ENCODE peak calls at places on chromosomes 12 and 14, in five cellular contexts. One of them, this sample, is unnamed.

GRCh38 chr12:74537126-74537706 is 419 bp upstream of the ATXN7L3B start:
- DNase-seq in hepatocyte: peak
- DNase-seq in HFF-Myc: peak
- DNase-seq in heart right ventricle: no peak
- DNase-seq in CD8-positive, alpha-beta T cell: no peak
- DNase-seq in this sample: peak

GRCh38 chr14:105012171-105012985 is 8.5 kb downstream of the CDCA4 start:
- DNase-seq in hepatocyte: no peak
- DNase-seq in HFF-Myc: no peak
- DNase-seq in heart right ventricle: peak
- DNase-seq in CD8-positive, alpha-beta T cell: no peak
- DNase-seq in this sample: no peak

GRCh38 chr12:6335451-6336078 is 6.3 kb downstream of the TNFRSF1A start:
- DNase-seq in hepatocyte: peak
- DNase-seq in HFF-Myc: peak
- DNase-seq in heart right ventricle: peak
- DNase-seq in CD8-positive, alpha-beta T cell: peak
- DNase-seq in this sample: peak

GRCh38 chr14:60642270-60642789 is 6.9 kb downstream of the SIX1 start:
- DNase-seq in hepatocyte: peak
- DNase-seq in HFF-Myc: no peak
- DNase-seq in heart right ventricle: no peak
- DNase-seq in CD8-positive, alpha-beta T cell: no peak
- DNase-seq in this sample: no peak

GRCh38 chr14:23365353-23366162 is 586 bp upstream of the EFS start:
- DNase-seq in hepatocyte: peak
- DNase-seq in HFF-Myc: no peak
- DNase-seq in heart right ventricle: no peak
- DNase-seq in CD8-positive, alpha-beta T cell: no peak
- DNase-seq in this sample: no peak

GRCh38 chr14:92494512-92494911 is 19.1 kb upstream of the RIN3 start:
- DNase-seq in hepatocyte: no peak
- DNase-seq in HFF-Myc: no peak
- DNase-seq in heart right ventricle: no peak
- DNase-seq in CD8-positive, alpha-beta T cell: no peak
- DNase-seq in this sample: no peak

GRCh38 chr14:61860294-61860918 is 98.2 kb downstream of the SNAPC1 start:
- DNase-seq in hepatocyte: peak
- DNase-seq in HFF-Myc: peak
- DNase-seq in heart right ventricle: no peak
- DNase-seq in CD8-positive, alpha-beta T cell: peak
- DNase-seq in this sample: peak

GRCh38 chr14:104442611-104443390 is 136.8 kb upstream of the C14orf180 start:
- DNase-seq in hepatocyte: no peak
- DNase-seq in HFF-Myc: no peak
- DNase-seq in heart right ventricle: no peak
- DNase-seq in CD8-positive, alpha-beta T cell: peak
- DNase-seq in this sample: no peak

GRCh38 chr12:111607239-111607638 is 8.1 kb upstream of the ATXN2 start:
- DNase-seq in hepatocyte: no peak
- DNase-seq in HFF-Myc: no peak
- DNase-seq in heart right ventricle: no peak
- DNase-seq in CD8-positive, alpha-beta T cell: no peak
- DNase-seq in this sample: no peak

GRCh38 chr14:105589161-105589925 is 63.0 kb downstream of the TMEM121 start:
- DNase-seq in hepatocyte: no peak
- DNase-seq in HFF-Myc: no peak
- DNase-seq in heart right ventricle: no peak
- DNase-seq in CD8-positive, alpha-beta T cell: no peak
- DNase-seq in this sample: no peak

GRCh38 chr12:131720241-131720640 is 9.4 kb downstream of the SFSWAP start:
- DNase-seq in hepatocyte: no peak
- DNase-seq in HFF-Myc: no peak
- DNase-seq in heart right ventricle: no peak
- DNase-seq in CD8-positive, alpha-beta T cell: no peak
- DNase-seq in this sample: no peak

GRCh38 chr12:20628388-20628787 is 66.7 kb upstream of the SLCO1C1 start:
- DNase-seq in hepatocyte: no peak
- DNase-seq in HFF-Myc: no peak
- DNase-seq in heart right ventricle: no peak
- DNase-seq in CD8-positive, alpha-beta T cell: no peak
- DNase-seq in this sample: peak

GRCh38 chr12:75212072-75212471 is 2.4 kb upstream of the KCNC2 start:
- DNase-seq in hepatocyte: no peak
- DNase-seq in HFF-Myc: no peak
- DNase-seq in heart right ventricle: no peak
- DNase-seq in CD8-positive, alpha-beta T cell: no peak
- DNase-seq in this sample: no peak

GRCh38 chr14:72097173-72097783 is 165.0 kb downstream of the RGS6 start:
- DNase-seq in hepatocyte: no peak
- DNase-seq in HFF-Myc: no peak
- DNase-seq in heart right ventricle: no peak
- DNase-seq in CD8-positive, alpha-beta T cell: no peak
- DNase-seq in this sample: no peak

GRCh38 chr14:32342854-32343200 is 13.7 kb downstream of the AKAP6 start:
- DNase-seq in hepatocyte: no peak
- DNase-seq in HFF-Myc: no peak
- DNase-seq in heart right ventricle: no peak
- DNase-seq in CD8-positive, alpha-beta T cell: no peak
- DNase-seq in this sample: no peak

GRCh38 chr14:65077318-65077717 is 25.0 kb downstream of the MAX start:
- DNase-seq in hepatocyte: no peak
- DNase-seq in HFF-Myc: no peak
- DNase-seq in heart right ventricle: no peak
- DNase-seq in CD8-positive, alpha-beta T cell: no peak
- DNase-seq in this sample: no peak

GRCh38 chr14:103087343-103087835 is 3.4 kb downstream of the LBHD2 start:
- DNase-seq in hepatocyte: no peak
- DNase-seq in HFF-Myc: no peak
- DNase-seq in heart right ventricle: peak
- DNase-seq in CD8-positive, alpha-beta T cell: no peak
- DNase-seq in this sample: no peak

GRCh38 chr14:103846569-103847438 is 571 bp downstream of the PPP1R13B start:
- DNase-seq in hepatocyte: no peak
- DNase-seq in HFF-Myc: no peak
- DNase-seq in heart right ventricle: peak
- DNase-seq in CD8-positive, alpha-beta T cell: peak
- DNase-seq in this sample: peak

GRCh38 chr14:35879141-35879648 is 53.1 kb downstream of the BRMS1L start:
- DNase-seq in hepatocyte: no peak
- DNase-seq in HFF-Myc: no peak
- DNase-seq in heart right ventricle: no peak
- DNase-seq in CD8-positive, alpha-beta T cell: no peak
- DNase-seq in this sample: peak

GRCh38 chr14:41297961-41298690 is 308.6 kb upstream of the LRFN5 start:
- DNase-seq in hepatocyte: no peak
- DNase-seq in HFF-Myc: no peak
- DNase-seq in heart right ventricle: no peak
- DNase-seq in CD8-positive, alpha-beta T cell: no peak
- DNase-seq in this sample: no peak

GRCh38 chr14:41295734-41296133 is 310.9 kb upstream of the LRFN5 start:
- DNase-seq in hepatocyte: no peak
- DNase-seq in HFF-Myc: no peak
- DNase-seq in heart right ventricle: no peak
- DNase-seq in CD8-positive, alpha-beta T cell: no peak
- DNase-seq in this sample: no peak

GRCh38 chr14:41303506-41303905 is 303.2 kb upstream of the LRFN5 start:
- DNase-seq in hepatocyte: no peak
- DNase-seq in HFF-Myc: no peak
- DNase-seq in heart right ventricle: no peak
- DNase-seq in CD8-positive, alpha-beta T cell: no peak
- DNase-seq in this sample: no peak

GRCh38 chr14:41302776-41303175 is 303.9 kb upstream of the LRFN5 start:
- DNase-seq in hepatocyte: no peak
- DNase-seq in HFF-Myc: no peak
- DNase-seq in heart right ventricle: no peak
- DNase-seq in CD8-positive, alpha-beta T cell: no peak
- DNase-seq in this sample: no peak

DNA sequence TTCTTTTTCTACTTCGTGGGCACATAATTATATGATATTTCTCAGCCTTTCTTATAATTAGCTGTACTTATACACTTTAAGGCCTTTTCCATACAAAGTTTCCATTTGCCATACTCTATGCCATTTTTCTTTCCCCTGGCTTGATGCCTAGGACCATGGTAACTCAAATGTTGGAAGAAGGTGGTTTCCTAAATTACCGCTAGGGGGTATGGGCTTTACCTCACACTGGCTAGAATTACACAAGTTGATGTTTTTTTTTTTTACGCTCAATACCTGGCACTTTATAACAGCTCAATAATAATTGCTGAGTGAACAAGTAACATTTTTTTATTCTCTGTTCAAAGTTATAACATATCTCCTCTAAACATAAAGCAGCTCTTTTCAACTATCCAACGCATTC is 306.8 kb upstream of the LRFN5 start:
- DNase-seq in hepatocyte: no peak
- DNase-seq in HFF-Myc: no peak
- DNase-seq in heart right ventricle: no peak
- DNase-seq in CD8-positive, alpha-beta T cell: no peak
- DNase-seq in this sample: no peak
- TF ChIP-seq CTCF in hepatocyte: no peak
- TF ChIP-seq CTCF in HFF-Myc: no peak
- TF ChIP-seq CTCF in heart right ventricle: no peak
- TF ChIP-seq CTCF in CD8-positive, alpha-beta T cell: no peak
- TF ChIP-seq CTCF in this sample: no peak

GRCh38 chr14:71004481-71004880 is 97.2 kb downstream of the PCNX1 start:
- DNase-seq in hepatocyte: no peak
- DNase-seq in HFF-Myc: no peak
- DNase-seq in heart right ventricle: no peak
- DNase-seq in CD8-positive, alpha-beta T cell: no peak
- DNase-seq in this sample: no peak

GRCh38 chr14:71005076-71005475 is 97.8 kb downstream of the PCNX1 start:
- DNase-seq in hepatocyte: no peak
- DNase-seq in HFF-Myc: no peak
- DNase-seq in heart right ventricle: no peak
- DNase-seq in CD8-positive, alpha-beta T cell: no peak
- DNase-seq in this sample: no peak

GRCh38 chr14:71003156-71003555 is 95.9 kb downstream of the PCNX1 start:
- DNase-seq in hepatocyte: no peak
- DNase-seq in HFF-Myc: no peak
- DNase-seq in heart right ventricle: no peak
- DNase-seq in CD8-positive, alpha-beta T cell: no peak
- DNase-seq in this sample: no peak

GRCh38 chr14:70999117-70999516 is 91.9 kb downstream of the PCNX1 start:
- DNase-seq in hepatocyte: no peak
- DNase-seq in HFF-Myc: no peak
- DNase-seq in heart right ventricle: no peak
- DNase-seq in CD8-positive, alpha-beta T cell: no peak
- DNase-seq in this sample: no peak

GRCh38 chr14:71001742-71002141 is 94.5 kb downstream of the PCNX1 start:
- DNase-seq in hepatocyte: no peak
- DNase-seq in HFF-Myc: no peak
- DNase-seq in heart right ventricle: no peak
- DNase-seq in CD8-positive, alpha-beta T cell: no peak
- DNase-seq in this sample: no peak
- H3K4me3 ChIP-seq in hepatocyte: no peak
- H3K4me3 ChIP-seq in HFF-Myc: no peak
- H3K4me3 ChIP-seq in heart right ventricle: peak
- H3K4me3 ChIP-seq in CD8-positive, alpha-beta T cell: no peak
- H3K4me3 ChIP-seq in this sample: no peak

DNA sequence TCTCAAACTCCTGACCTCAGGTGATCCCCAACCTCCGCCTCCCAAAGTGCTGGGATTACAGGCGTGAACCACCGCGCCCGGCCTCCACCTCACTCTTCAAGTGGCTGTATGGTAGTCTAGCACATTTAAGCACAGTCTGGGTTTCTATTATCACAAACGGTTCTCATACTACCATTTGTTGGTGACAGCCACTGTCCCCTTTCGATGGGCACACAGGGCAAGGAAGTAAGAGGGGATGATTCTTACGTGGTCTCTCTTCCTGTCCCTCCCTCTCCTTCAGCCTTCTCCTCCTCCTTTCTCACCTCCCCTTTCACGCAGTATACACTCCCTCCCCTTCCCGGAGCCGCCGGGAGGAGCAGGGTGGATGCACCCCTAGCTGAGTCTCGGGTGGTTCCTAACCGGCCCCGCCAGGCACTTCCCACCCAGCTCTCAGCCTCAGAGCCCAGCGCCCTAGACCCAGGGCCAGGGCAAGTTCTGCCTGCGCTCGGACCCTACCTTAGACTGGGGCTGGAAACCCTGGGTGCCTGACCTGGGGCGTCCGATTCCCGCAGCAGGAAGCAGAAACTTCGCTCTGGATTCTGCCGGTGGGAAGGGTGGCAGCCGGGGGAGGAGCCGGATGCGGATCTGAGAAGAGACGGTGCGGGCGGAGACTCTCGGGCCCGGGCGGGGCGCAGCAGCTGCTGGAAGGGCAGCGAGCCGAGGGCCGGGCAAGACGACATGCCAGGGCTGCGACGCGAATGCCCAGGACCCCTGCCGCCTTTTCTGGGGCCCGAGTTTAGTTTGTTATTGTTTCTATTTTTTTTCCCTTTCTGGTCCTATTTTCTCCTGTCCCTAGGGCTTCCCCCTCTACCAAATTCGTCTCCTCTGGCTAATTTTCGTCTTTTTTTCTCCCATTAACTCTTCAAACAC is at the start of gene TEP1:
- DNase-seq in hepatocyte: peak
- DNase-seq in HFF-Myc: peak
- DNase-seq in heart right ventricle: peak
- DNase-seq in CD8-positive, alpha-beta T cell: peak
- DNase-seq in this sample: peak
- TF ChIP-seq CTCF in hepatocyte: no peak
- TF ChIP-seq CTCF in HFF-Myc: no peak
- TF ChIP-seq CTCF in heart right ventricle: no peak
- TF ChIP-seq CTCF in CD8-positive, alpha-beta T cell: no peak
- TF ChIP-seq CTCF in this sample: no peak

GRCh38 chr12:56120158-56120846 is 2.2 kb downstream of the ZC3H10 start:
- DNase-seq in hepatocyte: no peak
- DNase-seq in HFF-Myc: no peak
- DNase-seq in heart right ventricle: no peak
- DNase-seq in CD8-positive, alpha-beta T cell: no peak
- DNase-seq in this sample: no peak

GRCh38 chr12:56118688-56119045 is 601 bp downstream of the ZC3H10 start:
- DNase-seq in hepatocyte: no peak
- DNase-seq in HFF-Myc: no peak
- DNase-seq in heart right ventricle: no peak
- DNase-seq in CD8-positive, alpha-beta T cell: no peak
- DNase-seq in this sample: no peak

GRCh38 chr12:56121204-56121870 is 3.3 kb downstream of the ZC3H10 start:
- DNase-seq in hepatocyte: no peak
- DNase-seq in HFF-Myc: no peak
- DNase-seq in heart right ventricle: no peak
- DNase-seq in CD8-positive, alpha-beta T cell: no peak
- DNase-seq in this sample: no peak

GRCh38 chr12:56117778-56118687 is at the start of gene ZC3H10:
- DNase-seq in hepatocyte: peak
- DNase-seq in HFF-Myc: peak
- DNase-seq in heart right ventricle: peak
- DNase-seq in CD8-positive, alpha-beta T cell: peak
- DNase-seq in this sample: peak

DNA sequence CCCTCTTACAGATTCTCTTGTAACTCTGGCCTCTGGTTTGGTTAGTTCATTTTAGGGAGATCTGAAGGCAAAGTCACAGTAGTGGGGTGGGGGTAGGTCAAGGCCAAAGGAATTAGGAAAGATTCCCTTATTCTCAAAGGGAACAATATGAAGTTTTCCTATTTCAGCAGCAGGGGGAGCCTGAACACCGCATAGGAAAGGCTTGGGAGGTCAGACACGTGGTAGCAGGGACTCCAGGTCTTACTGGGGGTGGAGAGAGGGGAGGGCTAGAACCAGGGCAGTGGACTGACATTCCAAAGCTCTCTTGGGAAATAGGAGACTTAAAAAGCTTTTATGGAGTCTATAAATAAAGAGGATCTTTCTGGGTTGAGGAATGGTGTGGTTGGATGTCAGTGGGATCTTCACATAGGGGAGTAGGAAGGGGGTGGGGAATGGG is 1.3 kb downstream of the ZC3H10 start:
- DNase-seq in hepatocyte: peak
- DNase-seq in HFF-Myc: peak
- DNase-seq in heart right ventricle: peak
- DNase-seq in CD8-positive, alpha-beta T cell: peak
- DNase-seq in this sample: peak
- H3K4me3 ChIP-seq in hepatocyte: no peak
- H3K4me3 ChIP-seq in HFF-Myc: peak
- H3K4me3 ChIP-seq in heart right ventricle: peak
- H3K4me3 ChIP-seq in CD8-positive, alpha-beta T cell: no peak
- H3K4me3 ChIP-seq in this sample: peak

This sample was measured in cardiac muscle cell.